ENCODE peak calls at places on chromosomes 12 and 14, in eight cellular contexts. One of them, this sample, is unnamed. For H3K27me3, the result is how much of the 10 kb centered on the place peaks cover.

GRCh38 chr14:97603201-97603600 is 806.0 kb downstream of the VRK1 start:
- DNase-seq in tibial artery: no peak
- DNase-seq in mammary epithelial cell: no peak
- DNase-seq in dorsolateral prefrontal cortex: no peak
- DNase-seq in CD8-positive, alpha-beta memory T cell: peak
- DNase-seq in thoracic aorta: no peak
- DNase-seq in transverse colon: no peak
- DNase-seq in IMR-90: no peak
- DNase-seq in this sample: no peak

GRCh38 chr12:124938606-124939427 is 24.4 kb upstream of the UBC start:
- DNase-seq in tibial artery: peak
- DNase-seq in mammary epithelial cell: peak
- DNase-seq in dorsolateral prefrontal cortex: peak
- DNase-seq in CD8-positive, alpha-beta memory T cell: peak
- DNase-seq in thoracic aorta: peak
- DNase-seq in transverse colon: peak
- DNase-seq in IMR-90: peak
- DNase-seq in this sample: peak

GRCh38 chr12:52063986-52064649 is 5.7 kb upstream of the ATG101 start:
- DNase-seq in tibial artery: no peak
- DNase-seq in mammary epithelial cell: no peak
- DNase-seq in dorsolateral prefrontal cortex: peak
- DNase-seq in CD8-positive, alpha-beta memory T cell: no peak
- DNase-seq in thoracic aorta: no peak
- DNase-seq in transverse colon: peak
- DNase-seq in IMR-90: peak
- DNase-seq in this sample: no peak

GRCh38 chr12:131090254-131091210 is 136.8 kb downstream of the ADGRD1 start:
- DNase-seq in tibial artery: no peak
- DNase-seq in mammary epithelial cell: no peak
- DNase-seq in dorsolateral prefrontal cortex: peak
- DNase-seq in CD8-positive, alpha-beta memory T cell: no peak
- DNase-seq in thoracic aorta: no peak
- DNase-seq in transverse colon: peak
- DNase-seq in IMR-90: no peak
- DNase-seq in this sample: no peak

GRCh38 chr14:103255555-103255954 is 78.5 kb upstream of the EIF5 start:
- DNase-seq in tibial artery: no peak
- DNase-seq in mammary epithelial cell: no peak
- DNase-seq in dorsolateral prefrontal cortex: no peak
- DNase-seq in CD8-positive, alpha-beta memory T cell: no peak
- DNase-seq in thoracic aorta: no peak
- DNase-seq in transverse colon: no peak
- DNase-seq in IMR-90: no peak
- DNase-seq in this sample: no peak

GRCh38 chr14:54348923-54349615 is 47.7 kb upstream of the CDKN3 start:
- DNase-seq in tibial artery: peak
- DNase-seq in mammary epithelial cell: no peak
- DNase-seq in dorsolateral prefrontal cortex: no peak
- DNase-seq in CD8-positive, alpha-beta memory T cell: no peak
- DNase-seq in thoracic aorta: no peak
- DNase-seq in transverse colon: no peak
- DNase-seq in IMR-90: peak
- DNase-seq in this sample: no peak

GRCh38 chr14:50745401-50746058 is 77.4 kb upstream of the SAV1 start:
- DNase-seq in tibial artery: no peak
- DNase-seq in mammary epithelial cell: no peak
- DNase-seq in dorsolateral prefrontal cortex: no peak
- DNase-seq in CD8-positive, alpha-beta memory T cell: no peak
- DNase-seq in thoracic aorta: no peak
- DNase-seq in transverse colon: no peak
- DNase-seq in IMR-90: no peak
- DNase-seq in this sample: no peak

GRCh38 chr14:74867673-74868072 is 8.3 kb downstream of the PROX2 start:
- DNase-seq in tibial artery: peak
- DNase-seq in mammary epithelial cell: no peak
- DNase-seq in dorsolateral prefrontal cortex: peak
- DNase-seq in CD8-positive, alpha-beta memory T cell: peak
- DNase-seq in thoracic aorta: no peak
- DNase-seq in transverse colon: no peak
- DNase-seq in IMR-90: peak
- DNase-seq in this sample: no peak

GRCh38 chr12:121144416-121144914 is 11.8 kb downstream of the P2RX7 start:
- DNase-seq in tibial artery: no peak
- DNase-seq in mammary epithelial cell: peak
- DNase-seq in dorsolateral prefrontal cortex: no peak
- DNase-seq in CD8-positive, alpha-beta memory T cell: no peak
- DNase-seq in thoracic aorta: no peak
- DNase-seq in transverse colon: no peak
- DNase-seq in IMR-90: peak
- DNase-seq in this sample: no peak

GRCh38 chr14:74667758-74668157 is 45.1 kb downstream of the AREL1 start:
- DNase-seq in tibial artery: no peak
- DNase-seq in mammary epithelial cell: no peak
- DNase-seq in dorsolateral prefrontal cortex: no peak
- DNase-seq in CD8-positive, alpha-beta memory T cell: no peak
- DNase-seq in thoracic aorta: no peak
- DNase-seq in transverse colon: no peak
- DNase-seq in IMR-90: peak
- DNase-seq in this sample: no peak

GRCh38 chr12:24840046-24840800 is 108.7 kb downstream of the BCAT1 start:
- DNase-seq in tibial artery: no peak
- DNase-seq in mammary epithelial cell: no peak
- DNase-seq in dorsolateral prefrontal cortex: no peak
- DNase-seq in CD8-positive, alpha-beta memory T cell: no peak
- DNase-seq in thoracic aorta: no peak
- DNase-seq in transverse colon: no peak
- DNase-seq in IMR-90: peak
- DNase-seq in this sample: no peak

GRCh38 chr12:105194947-105195346 is 41.0 kb downstream of the APPL2 start:
- DNase-seq in tibial artery: no peak
- DNase-seq in mammary epithelial cell: no peak
- DNase-seq in dorsolateral prefrontal cortex: no peak
- DNase-seq in CD8-positive, alpha-beta memory T cell: no peak
- DNase-seq in thoracic aorta: no peak
- DNase-seq in transverse colon: no peak
- DNase-seq in IMR-90: no peak
- DNase-seq in this sample: no peak

GRCh38 chr12:79659961-79660431 is 30.8 kb downstream of the PAWR start:
- DNase-seq in tibial artery: no peak
- DNase-seq in mammary epithelial cell: no peak
- DNase-seq in dorsolateral prefrontal cortex: no peak
- DNase-seq in CD8-positive, alpha-beta memory T cell: no peak
- DNase-seq in thoracic aorta: no peak
- DNase-seq in transverse colon: no peak
- DNase-seq in IMR-90: no peak
- DNase-seq in this sample: no peak

GRCh38 chr14:97687944-97688625 is 890.9 kb downstream of the VRK1 start:
- DNase-seq in tibial artery: no peak
- DNase-seq in mammary epithelial cell: no peak
- DNase-seq in dorsolateral prefrontal cortex: no peak
- DNase-seq in CD8-positive, alpha-beta memory T cell: no peak
- DNase-seq in thoracic aorta: no peak
- DNase-seq in transverse colon: no peak
- DNase-seq in IMR-90: no peak
- DNase-seq in this sample: no peak

GRCh38 chr14:77741438-77741837 is 19.5 kb downstream of the SNW1 start:
- DNase-seq in tibial artery: no peak
- DNase-seq in mammary epithelial cell: no peak
- DNase-seq in dorsolateral prefrontal cortex: no peak
- DNase-seq in CD8-positive, alpha-beta memory T cell: no peak
- DNase-seq in thoracic aorta: no peak
- DNase-seq in transverse colon: no peak
- DNase-seq in IMR-90: no peak
- DNase-seq in this sample: no peak

DNA sequence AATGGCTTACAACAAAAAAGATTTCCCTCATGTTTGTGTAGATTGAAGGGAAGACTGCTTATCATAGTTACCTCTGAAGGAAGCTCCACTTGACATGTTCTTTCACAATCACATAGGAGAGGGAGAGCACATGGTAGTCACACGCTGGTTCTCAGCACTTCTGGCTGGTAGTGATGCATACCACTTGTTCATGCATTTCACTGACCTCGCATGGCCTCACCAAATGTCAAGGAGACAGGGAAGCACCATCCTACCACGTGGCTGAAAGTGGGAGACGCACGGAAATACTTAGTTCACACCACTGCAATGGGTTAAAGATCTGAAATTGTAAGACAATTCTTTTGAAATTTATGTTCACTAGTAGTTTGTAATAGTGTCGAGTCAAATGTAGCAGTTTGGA is 74.0 kb downstream of the PDE3A start:
- DNase-seq in tibial artery: no peak
- DNase-seq in mammary epithelial cell: no peak
- DNase-seq in dorsolateral prefrontal cortex: no peak
- DNase-seq in CD8-positive, alpha-beta memory T cell: no peak
- DNase-seq in thoracic aorta: no peak
- DNase-seq in transverse colon: no peak
- DNase-seq in IMR-90: no peak
- DNase-seq in this sample: no peak
- H3K27ac ChIP-seq in tibial artery: no peak
- H3K27ac ChIP-seq in mammary epithelial cell: no peak
- H3K27ac ChIP-seq in dorsolateral prefrontal cortex: no peak
- H3K27ac ChIP-seq in CD8-positive, alpha-beta memory T cell: no peak
- H3K27ac ChIP-seq in thoracic aorta: no peak
- H3K27ac ChIP-seq in transverse colon: no peak
- H3K27ac ChIP-seq in IMR-90: no peak
- H3K27ac ChIP-seq in this sample: no peak

GRCh38 chr12:54021432-54022013 is 6.7 kb upstream of the HOXC6 start:
- DNase-seq in tibial artery: no peak
- DNase-seq in mammary epithelial cell: peak
- DNase-seq in dorsolateral prefrontal cortex: no peak
- DNase-seq in CD8-positive, alpha-beta memory T cell: no peak
- DNase-seq in thoracic aorta: no peak
- DNase-seq in transverse colon: no peak
- DNase-seq in IMR-90: no peak
- DNase-seq in this sample: no peak
- H3K4me3 ChIP-seq in tibial artery: peak
- H3K4me3 ChIP-seq in mammary epithelial cell: peak
- H3K4me3 ChIP-seq in dorsolateral prefrontal cortex: no peak
- H3K4me3 ChIP-seq in CD8-positive, alpha-beta memory T cell: no peak
- H3K4me3 ChIP-seq in thoracic aorta: no peak
- H3K4me3 ChIP-seq in transverse colon: no peak
- H3K4me3 ChIP-seq in IMR-90: no peak
- H3K4me3 ChIP-seq in this sample: no peak

GRCh38 chr12:107844312-107844921 is 69.9 kb downstream of the ASCL4 start:
- DNase-seq in tibial artery: no peak
- DNase-seq in mammary epithelial cell: no peak
- DNase-seq in dorsolateral prefrontal cortex: no peak
- DNase-seq in CD8-positive, alpha-beta memory T cell: no peak
- DNase-seq in thoracic aorta: no peak
- DNase-seq in transverse colon: no peak
- DNase-seq in IMR-90: no peak
- DNase-seq in this sample: no peak
- H3K27me3 ChIP-seq in tibial artery: half or more
- H3K27me3 ChIP-seq in mammary epithelial cell: under half
- H3K27me3 ChIP-seq in dorsolateral prefrontal cortex: half or more
- H3K27me3 ChIP-seq in CD8-positive, alpha-beta memory T cell: under half
- H3K27me3 ChIP-seq in thoracic aorta: under half
- H3K27me3 ChIP-seq in transverse colon: half or more
- H3K27me3 ChIP-seq in IMR-90: under half
- H3K27me3 ChIP-seq in this sample: under half

GRCh38 chr12:12586879-12587675 is 24.4 kb upstream of the DUSP16 start:
- DNase-seq in tibial artery: no peak
- DNase-seq in mammary epithelial cell: peak
- DNase-seq in dorsolateral prefrontal cortex: no peak
- DNase-seq in CD8-positive, alpha-beta memory T cell: no peak
- DNase-seq in thoracic aorta: no peak
- DNase-seq in transverse colon: peak
- DNase-seq in IMR-90: no peak
- DNase-seq in this sample: no peak
- H3K27ac ChIP-seq in tibial artery: no peak
- H3K27ac ChIP-seq in mammary epithelial cell: no peak
- H3K27ac ChIP-seq in dorsolateral prefrontal cortex: no peak
- H3K27ac ChIP-seq in CD8-positive, alpha-beta memory T cell: no peak
- H3K27ac ChIP-seq in thoracic aorta: no peak
- H3K27ac ChIP-seq in transverse colon: peak
- H3K27ac ChIP-seq in IMR-90: no peak
- H3K27ac ChIP-seq in this sample: no peak

GRCh38 chr14:33936391-33936790 is 14.5 kb downstream of the EGLN3 start:
- DNase-seq in tibial artery: no peak
- DNase-seq in mammary epithelial cell: no peak
- DNase-seq in dorsolateral prefrontal cortex: no peak
- DNase-seq in CD8-positive, alpha-beta memory T cell: no peak
- DNase-seq in thoracic aorta: no peak
- DNase-seq in transverse colon: no peak
- DNase-seq in IMR-90: no peak
- DNase-seq in this sample: no peak
- H3K4me3 ChIP-seq in tibial artery: no peak
- H3K4me3 ChIP-seq in mammary epithelial cell: no peak
- H3K4me3 ChIP-seq in dorsolateral prefrontal cortex: no peak
- H3K4me3 ChIP-seq in CD8-positive, alpha-beta memory T cell: no peak
- H3K4me3 ChIP-seq in thoracic aorta: no peak
- H3K4me3 ChIP-seq in transverse colon: no peak
- H3K4me3 ChIP-seq in IMR-90: no peak
- H3K4me3 ChIP-seq in this sample: no peak

GRCh38 chr14:36449903-36450302 is 70.1 kb downstream of the NKX2-1 start:
- DNase-seq in tibial artery: no peak
- DNase-seq in mammary epithelial cell: no peak
- DNase-seq in dorsolateral prefrontal cortex: no peak
- DNase-seq in CD8-positive, alpha-beta memory T cell: no peak
- DNase-seq in thoracic aorta: no peak
- DNase-seq in transverse colon: no peak
- DNase-seq in IMR-90: no peak
- DNase-seq in this sample: no peak
- H3K27me3 ChIP-seq in tibial artery: under half
- H3K27me3 ChIP-seq in mammary epithelial cell: under half
- H3K27me3 ChIP-seq in dorsolateral prefrontal cortex: under half
- H3K27me3 ChIP-seq in CD8-positive, alpha-beta memory T cell: under half
- H3K27me3 ChIP-seq in thoracic aorta: under half
- H3K27me3 ChIP-seq in transverse colon: under half
- H3K27me3 ChIP-seq in IMR-90: under half
- H3K27me3 ChIP-seq in this sample: under half